ENCODE peak calls at places on chromosomes 3 and 15, in four cellular contexts. K, M, U and I are unnamed samples.

GRCh38 chr3:13019243-13019701 is 54.0 kb downstream of the IQSEC1 start:
- DNase-seq in U (peak; percentile 66), K (peak; percentile 70), M (no peak), I (peak; percentile 80)

GRCh38 chr3:21894459-21895083 is 143.6 kb upstream of the ZNF385D start:
- DNase-seq in U (peak; percentile 1), M (no peak), K (peak; percentile 6), I (no peak)

GRCh38 chr3:47856669-47857068 is 53.7 kb downstream of the DHX30 start:
- DNase-seq in M (no peak), K (no peak), U (no peak), I (no peak)

GRCh38 chr3:85007195-85008094 is 48.7 kb downstream of the CADM2 start:
- DNase-seq in U (no peak), K (no peak), M (peak; percentile 90), I (no peak)

GRCh38 chr15:35560258-35560657 is 14.3 kb upstream of the DPH6 start:
- DNase-seq in K (no peak), M (no peak), U (no peak), I (no peak)

GRCh38 chr3:43055806-43056770 is 49.8 kb downstream of the POMGNT2 start:
- DNase-seq in K (no peak), M (no peak), U (no peak), I (no peak)

GRCh38 chr15:92290359-92290992 is 103.2 kb upstream of the ST8SIA2 start:
- DNase-seq in K (no peak), M (no peak), U (no peak), I (no peak)

GRCh38 chr3:35183915-35184675 is 455.2 kb upstream of the ARPP21 start:
- DNase-seq in M (no peak), U (no peak), K (no peak), I (no peak)

GRCh38 chr3:32662638-32663037 is 22.4 kb upstream of the CNOT10 start:
- DNase-seq in K (no peak), U (no peak), M (no peak), I (no peak)

GRCh38 chr3:52456169-52456799 is 880 bp downstream of the NISCH start:
- DNase-seq in K (peak; percentile 71), M (no peak), U (peak; percentile 19), I (no peak)

GRCh38 chr3:13217736-13218540 is 144.7 kb upstream of the IQSEC1 start:
- DNase-seq in U (no peak), K (no peak), M (peak; percentile 50), I (no peak)

GRCh38 chr3:148971819-148972218 is 19.5 kb upstream of the GYG1 start:
- DNase-seq in K (no peak), U (no peak), M (no peak), I (no peak)

GRCh38 chr15:78909791-78910228 is 35.0 kb downstream of the CTSH start:
- DNase-seq in U (peak; percentile 62), M (peak; percentile 42), K (peak; percentile 72), I (peak; percentile 65)

GRCh38 chr3:171193693-171194092 is 167.2 kb upstream of the SLC2A2 start:
- DNase-seq in M (no peak), K (no peak), U (no peak), I (no peak)

GRCh38 chr3:124707667-124708066 is 22.6 kb upstream of the UMPS start:
- DNase-seq in M (no peak), U (no peak), K (no peak), I (no peak)

GRCh38 chr3:72317491-72317890 is 530.8 kb downstream of the SHQ1 start:
- DNase-seq in U (no peak), M (no peak), K (no peak), I (no peak)

GRCh38 chr3:158810823-158811425 is 9.1 kb downstream of the MFSD1 start:
- DNase-seq in U (no peak), K (no peak), M (no peak), I (no peak)

GRCh38 chr15:35911052-35911780 is 365.3 kb upstream of the DPH6 start:
- DNase-seq in M (no peak), U (no peak), K (no peak), I (no peak)

GRCh38 chr3:46574263-46574662 is 8.2 kb upstream of the LRRC2 start:
- DNase-seq in K (no peak), U (no peak), M (peak; percentile 84), I (peak; percentile 71)

GRCh38 chr15:28921336-28921735 is 35.6 kb downstream of the APBA2 start:
- DNase-seq in K (no peak), U (no peak), M (no peak), I (peak; percentile 6)

GRCh38 chr15:93152951-93153350 is 63.9 kb upstream of the RGMA start:
- DNase-seq in K (no peak), U (no peak), M (no peak), I (no peak)

GRCh38 chr3:172174396-172175253 is 135.2 kb downstream of the FNDC3B start:
- DNase-seq in U (no peak), M (no peak), K (peak; percentile 41), I (no peak)

GRCh38 chr3:184381261-184382224 is 1.7 kb downstream of the CHRD start:
- DNase-seq in U (no peak), M (no peak), K (peak; percentile 57), I (peak; percentile 46)

GRCh38 chr3:184380627-184381260 is 890 bp downstream of the CHRD start:
- DNase-seq in M (no peak), U (no peak), K (no peak), I (no peak)

GRCh38 chr3:184384342-184384741 is 4.5 kb downstream of the CHRD start:
- DNase-seq in K (no peak), M (no peak), U (no peak), I (no peak)

GRCh38 chr3:184383033-184383740 is 3.3 kb downstream of the CHRD start:
- DNase-seq in U (no peak), K (peak; percentile 54), M (no peak), I (no peak)

DNA sequence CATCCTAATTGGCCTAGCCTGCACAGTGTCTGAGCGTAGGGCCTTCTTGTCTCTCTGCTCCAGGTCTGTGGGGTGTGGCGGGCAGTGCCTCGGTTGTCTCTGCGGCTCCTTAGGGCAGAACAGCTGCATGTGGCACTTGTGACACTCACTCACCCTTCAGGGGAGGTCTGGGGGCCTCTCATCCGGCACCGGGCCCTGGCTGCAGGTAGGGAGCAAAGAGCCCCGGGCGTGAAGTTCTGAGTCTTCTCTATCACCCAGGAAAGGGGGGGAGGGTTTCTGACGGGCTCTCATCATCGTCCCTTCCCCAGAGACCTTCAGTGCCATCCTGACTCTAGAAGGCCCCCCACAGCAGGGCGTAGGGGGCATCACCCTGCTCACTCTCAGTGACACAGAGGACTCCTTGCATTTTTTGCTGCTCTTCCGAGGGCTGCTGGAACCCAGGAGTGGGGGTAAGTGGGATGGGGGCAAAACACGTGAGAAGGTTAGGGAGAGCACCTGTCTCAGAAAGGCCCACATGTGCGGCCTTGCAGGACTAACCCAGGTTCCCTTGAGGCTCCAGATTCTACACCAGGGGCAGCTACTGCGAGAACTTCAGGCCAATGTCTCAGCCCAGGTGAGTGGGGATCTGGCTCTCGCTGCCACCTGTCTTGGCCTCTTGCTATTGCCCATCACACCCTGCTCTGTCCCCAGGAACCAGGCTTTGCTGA is 2.6 kb downstream of the CHRD start:
- DNase-seq in M (no peak), U (no peak), K (no peak), I (no peak)
- TF ChIP-seq FOXJ3 in M (no peak), U (no peak), K (no peak), I (no peak)

DNA sequence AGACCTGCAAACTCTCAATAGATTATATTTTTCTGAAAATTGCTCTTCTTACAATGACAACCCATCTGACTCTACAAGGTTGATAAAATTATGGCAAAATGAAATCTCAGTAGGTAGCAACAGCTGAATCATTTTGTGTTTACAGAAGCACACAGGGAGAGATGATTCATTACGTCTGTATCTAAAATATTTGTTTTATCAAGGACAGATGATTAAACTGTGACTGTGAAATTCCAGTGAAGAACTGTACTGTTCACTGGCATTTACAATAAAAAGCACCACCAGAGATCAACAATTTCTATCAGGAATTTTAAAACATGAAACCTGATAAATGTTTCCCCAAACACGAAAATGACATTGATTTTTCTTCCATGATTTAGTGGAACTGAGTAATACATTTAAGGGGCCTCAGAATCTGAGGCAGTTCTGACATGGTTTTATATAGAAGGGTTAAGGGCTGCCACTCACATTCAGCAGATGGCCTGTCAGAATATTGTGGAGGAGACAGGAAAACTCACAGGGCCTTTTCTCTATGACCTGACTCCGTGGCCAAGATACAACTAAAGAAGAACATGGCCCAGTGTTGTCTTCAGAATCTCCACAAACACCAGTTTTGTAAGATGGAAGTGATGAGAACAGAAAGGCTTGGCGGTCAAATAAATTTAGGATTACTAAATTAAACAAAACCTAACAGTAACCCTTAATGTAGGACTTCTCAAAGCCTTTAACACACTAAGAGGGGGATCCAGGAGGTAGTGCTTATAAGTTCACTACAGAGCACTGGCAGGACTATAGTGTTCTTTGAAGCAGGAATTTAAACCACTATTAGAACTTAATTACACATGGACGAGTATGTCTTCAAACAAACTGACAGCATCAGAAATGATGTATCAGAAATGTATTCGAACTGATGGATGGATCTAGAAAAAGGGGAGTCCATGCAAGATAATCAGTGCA is 25.9 kb downstream of the RAD18 start:
- DNase-seq in M (peak; percentile 6), K (no peak), U (no peak), I (no peak)
- TF ChIP-seq FOXJ3 in M (no peak), K (no peak), U (no peak), I (no peak)

GRCh38 chr15:67865766-67866165 is 25.9 kb upstream of the RNU6-1 start:
- DNase-seq in K (no peak), U (no peak), M (no peak), I (no peak)

GRCh38 chr15:67865331-67865730 is 25.5 kb upstream of the RNU6-1 start:
- DNase-seq in M (no peak), U (no peak), K (no peak), I (no peak)

GRCh38 chr15:67861983-67862382 is 22.1 kb upstream of the RNU6-1 start:
- DNase-seq in M (no peak), K (peak; percentile 37), U (no peak), I (no peak)

GRCh38 chr15:67862771-67863441 is 23.1 kb upstream of the RNU6-1 start:
- DNase-seq in K (no peak), M (no peak), U (no peak), I (no peak)

DNA sequence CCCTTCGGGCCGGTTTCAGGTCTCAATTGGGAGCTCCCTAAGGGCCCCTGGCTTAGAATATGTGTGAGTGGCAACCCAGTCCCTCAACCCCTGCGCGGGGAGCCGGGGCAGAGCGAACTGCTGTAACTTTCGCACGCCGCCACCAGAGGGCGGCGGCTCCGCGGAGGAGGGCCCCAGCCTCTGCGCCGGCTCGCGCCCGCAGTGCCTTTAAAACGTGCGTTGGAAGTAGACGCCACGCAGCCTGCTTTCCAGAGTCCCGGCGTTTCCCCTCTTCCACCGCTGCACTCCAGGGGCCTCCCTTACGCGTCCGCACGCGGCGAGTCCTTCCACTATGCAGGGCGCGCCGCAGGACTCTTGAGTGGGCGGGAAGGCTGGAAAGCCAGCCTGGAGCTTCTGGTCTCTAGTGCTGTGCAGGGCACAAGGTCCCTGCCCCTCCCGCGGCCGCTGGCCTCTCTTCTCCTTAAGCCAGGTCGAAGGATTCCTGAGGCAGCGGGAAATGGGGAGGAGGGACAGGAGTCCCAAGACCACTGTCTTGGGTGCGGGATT is 23.7 kb upstream of the RNU6-1 start:
- DNase-seq in M (peak; percentile 66), K (peak; percentile 90), U (peak; percentile 88), I (peak; percentile 85)
- TF ChIP-seq FOXJ3 in M (peak; percentile 55), K (no peak), U (no peak), I (no peak)

GRCh38 chr3:61311044-61311443 is 59.8 kb upstream of the FHIT start:
- DNase-seq in M (no peak), U (no peak), K (no peak), I (no peak)

DNA sequence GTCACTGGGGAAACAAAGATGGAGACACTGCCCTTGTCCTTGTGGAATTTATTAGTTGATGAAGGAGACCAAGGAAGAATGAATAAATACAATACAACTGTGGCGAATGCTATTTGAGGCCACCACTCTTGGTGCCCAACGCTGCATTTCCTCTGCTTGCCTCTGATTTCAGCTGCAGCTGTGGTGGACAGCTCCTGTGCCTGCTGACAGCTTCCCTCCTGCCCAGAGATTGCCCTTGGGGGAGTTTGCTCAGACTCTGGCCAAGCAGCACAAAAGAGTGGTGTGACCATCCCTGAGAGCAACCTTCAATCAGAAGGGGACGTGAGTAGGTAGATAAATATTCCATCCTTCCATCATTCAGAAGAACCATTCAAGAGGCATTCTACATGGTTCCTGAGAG is 64.6 kb upstream of the FHIT start:
- DNase-seq in M (peak; percentile 1), K (no peak), U (no peak), I (peak; percentile 61)
- TF ChIP-seq FOXJ3 in M (no peak), K (no peak), U (no peak), I (no peak)